ENCODE peak calls at places on chromosomes 5 and 9, in eight cellular contexts. V is IMR-90, S is A549, E is SK-N-SH, N is H1, Y is HepG2, B is K562, Q is GM12878. I is an unnamed sample.

GRCh38 chr9:1100945-1101344 is 50.8 kb downstream of the DMRT2 start:
- DNase-seq in Q (no peak), Y (peak), V (peak), E (peak), B (no peak), N (peak), S (no peak), I (peak)

GRCh38 chr5:62653864-62654575 is 75.4 kb downstream of the LRRC70 start:
- DNase-seq in N (no peak), S (no peak), V (no peak), E (no peak), Q (no peak), B (no peak), Y (no peak), I (no peak)

GRCh38 chr9:135349963-135350360 is 129.6 kb upstream of the PPP1R26 start:
- DNase-seq in V (no peak), Q (no peak), Y (no peak), S (no peak), N (no peak), E (no peak), B (no peak), I (no peak)

GRCh38 chr5:180811012-180811622 is 8.5 kb upstream of the MGAT1 start:
- DNase-seq in B (no peak), Y (no peak), S (no peak), E (no peak), V (no peak), Q (no peak), N (no peak), I (no peak)

GRCh38 chr5:176692835-176693476 is 45.7 kb downstream of the TSPAN17 start:
- DNase-seq in N (no peak), V (no peak), S (no peak), Y (no peak), E (no peak), B (no peak), Q (no peak), I (no peak)

GRCh38 chr9:8859416-8859815 is 1059.8 kb upstream of the DMAC1 start:
- DNase-seq in V (no peak), Q (no peak), Y (no peak), E (no peak), B (no peak), S (no peak), N (no peak), I (no peak)

GRCh38 chr5:132253008-132253441 is 4.5 kb upstream of the PDLIM4 start:
- DNase-seq in N (no peak), Y (no peak), E (no peak), B (no peak), V (no peak), S (no peak), Q (no peak), I (no peak)

GRCh38 chr9:33263936-33264472 is 504 bp downstream of the BAG1 start:
- DNase-seq in Q (no peak), V (no peak), N (no peak), E (peak), Y (peak), S (peak), B (no peak), I (no peak)

GRCh38 chr5:83388608-83389007 is 82.9 kb upstream of the VCAN start:
- DNase-seq in N (no peak), S (no peak), V (peak), B (no peak), Y (no peak), E (no peak), Q (no peak), I (no peak)

GRCh38 chr9:87282477-87282991 is 215.1 kb upstream of the DAPK1 start:
- DNase-seq in E (no peak), V (no peak), Y (no peak), B (no peak), Q (no peak), S (no peak), N (no peak), I (no peak)

GRCh38 chr9:102841376-102841775 is 153.8 kb upstream of the CYLC2 start:
- DNase-seq in V (no peak), Q (no peak), E (no peak), S (no peak), B (no peak), N (no peak), Y (peak), I (no peak)

GRCh38 chr5:115309751-115310370 is 13.4 kb upstream of the CCDC112 start:
- DNase-seq in E (no peak), V (peak), Q (no peak), N (no peak), S (no peak), Y (peak), B (peak), I (no peak)

GRCh38 chr5:177300236-177300880 is 3.2 kb downstream of the RAB24 start:
- DNase-seq in B (peak), E (no peak), V (peak), Y (no peak), N (no peak), Q (peak), S (no peak), I (no peak)

GRCh38 chr5:142013734-142014495 is 1.1 kb upstream of the GNPDA1 start:
- DNase-seq in Q (no peak), V (peak), E (no peak), Y (peak), B (no peak), S (no peak), N (no peak), I (no peak)

GRCh38 chr5:142012186-142012785 is 541 bp downstream of the GNPDA1 start:
- DNase-seq in E (peak), Y (peak), B (peak), S (peak), V (no peak), Q (no peak), N (peak), I (peak)

GRCh38 chr5:142011572-142012185 is 1.1 kb downstream of the GNPDA1 start:
- DNase-seq in N (no peak), E (no peak), S (no peak), B (no peak), Q (no peak), Y (no peak), V (no peak), I (no peak)

GRCh38 chr5:142014911-142015584 is 2.2 kb upstream of the GNPDA1 start:
- DNase-seq in E (peak), S (peak), Y (peak), N (no peak), V (peak), Q (no peak), B (peak), I (no peak)

GRCh38 chr5:142012792-142013388 is at the start of gene GNPDA1:
- DNase-seq in E (peak), Q (no peak), N (peak), V (peak), B (peak), Y (peak), S (peak), I (peak)
- TF ChIP-seq USF2 in E (peak), Q (peak), N (peak), V (peak), B (peak), Y (no peak), S (peak), I (peak)

GRCh38 chr5:172245823-172246222 is 37.7 kb downstream of the UBTD2 start:
- DNase-seq in V (no peak), Y (no peak), B (no peak), Q (no peak), S (no peak), N (no peak), E (peak), I (no peak)

GRCh38 chr5:172255444-172255843 is 28.1 kb downstream of the UBTD2 start:
- DNase-seq in S (no peak), B (no peak), Q (no peak), E (no peak), V (no peak), N (no peak), Y (no peak), I (no peak)

GRCh38 chr5:172251419-172251818 is 32.1 kb downstream of the UBTD2 start:
- DNase-seq in Y (no peak), E (no peak), S (no peak), V (no peak), B (no peak), Q (no peak), N (no peak), I (no peak)
- TF ChIP-seq USF2 in Y (no peak), E (no peak), S (no peak), V (no peak), B (no peak), Q (no peak), N (no peak), I (no peak)

GRCh38 chr9:4116091-4116581 is 183.7 kb downstream of the GLIS3 start:
- DNase-seq in N (no peak), Q (no peak), Y (no peak), B (no peak), V (peak), S (no peak), E (no peak), I (no peak)
- TF ChIP-seq USF2 in N (no peak), Q (no peak), Y (no peak), B (no peak), V (no peak), S (no peak), E (no peak), I (no peak)

GRCh38 chr5:9497347-9497746 is 48.5 kb downstream of the SEMA5A start:
- DNase-seq in Y (no peak), V (no peak), S (no peak), Q (no peak), B (no peak), E (no peak), N (no peak), I (no peak)
- TF ChIP-seq USF2 in Y (no peak), V (no peak), S (no peak), Q (no peak), B (no peak), E (no peak), N (no peak), I (no peak)

GRCh38 chr9:12861035-12861434 is 86.2 kb downstream of the LURAP1L start:
- DNase-seq in V (no peak), E (no peak), N (no peak), Y (no peak), S (no peak), Q (no peak), B (no peak), I (no peak)

GRCh38 chr9:12859704-12860251 is 85.0 kb downstream of the LURAP1L start:
- DNase-seq in N (no peak), V (peak), E (no peak), Y (no peak), Q (no peak), B (no peak), S (peak), I (no peak)

GRCh38 chr9:12863624-12864023 is 88.8 kb downstream of the LURAP1L start:
- DNase-seq in V (no peak), S (no peak), B (no peak), Y (no peak), N (no peak), E (peak), Q (no peak), I (no peak)

GRCh38 chr9:12856608-12857007 is 81.8 kb downstream of the LURAP1L start:
- DNase-seq in Y (no peak), B (no peak), V (no peak), S (no peak), E (no peak), Q (no peak), N (peak), I (peak)

DNA sequence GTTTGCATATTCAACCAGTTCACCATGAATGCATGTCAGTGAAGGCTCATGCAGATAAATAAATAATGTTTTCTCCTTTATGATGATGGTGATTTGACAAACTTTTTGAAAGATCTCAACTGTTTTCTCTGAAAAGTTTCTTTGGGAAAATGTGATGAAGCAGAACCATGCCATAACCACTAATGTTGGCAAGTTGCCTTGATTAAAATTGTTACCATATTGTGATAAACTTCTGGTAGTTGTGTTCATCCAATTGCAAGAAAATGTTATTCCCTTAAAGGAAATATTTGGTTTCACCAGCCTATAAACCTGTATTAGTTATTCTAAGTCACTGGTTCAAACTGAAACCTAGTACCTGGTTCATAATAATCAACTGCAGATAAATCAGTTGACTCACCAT is 87.8 kb downstream of the LURAP1L start:
- DNase-seq in V (no peak), N (no peak), E (no peak), Q (no peak), Y (no peak), B (no peak), S (no peak), I (no peak)
- TF ChIP-seq USF2 in V (no peak), N (no peak), E (no peak), Q (no peak), Y (no peak), B (no peak), S (no peak), I (no peak)

DNA sequence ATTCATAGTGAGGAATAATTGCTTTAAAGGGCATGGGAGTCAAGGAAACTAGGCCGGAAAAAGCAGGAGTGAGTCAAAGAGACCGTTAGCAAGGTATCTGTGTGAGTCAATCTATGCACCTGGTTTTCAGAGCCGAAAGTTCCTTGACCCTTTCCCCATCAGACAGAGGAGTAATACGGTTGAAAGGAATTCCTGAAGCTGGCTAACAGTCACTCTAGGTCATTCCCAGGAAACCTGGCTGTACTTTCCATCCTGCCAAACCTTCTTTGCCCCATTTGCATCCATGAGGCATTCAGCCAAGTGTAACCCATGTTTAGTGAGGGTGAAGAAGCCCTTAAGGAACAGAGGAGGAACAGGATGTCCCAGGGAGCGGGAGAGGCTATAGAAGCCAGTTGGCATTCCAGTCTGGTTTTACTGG is 16.2 kb downstream of the RBM18 start:
- DNase-seq in S (no peak), N (no peak), E (no peak), Y (no peak), B (no peak), Q (no peak), V (no peak), I (no peak)
- TF ChIP-seq USF2 in S (no peak), N (no peak), E (no peak), Y (no peak), B (no peak), Q (no peak), V (no peak), I (no peak)

DNA sequence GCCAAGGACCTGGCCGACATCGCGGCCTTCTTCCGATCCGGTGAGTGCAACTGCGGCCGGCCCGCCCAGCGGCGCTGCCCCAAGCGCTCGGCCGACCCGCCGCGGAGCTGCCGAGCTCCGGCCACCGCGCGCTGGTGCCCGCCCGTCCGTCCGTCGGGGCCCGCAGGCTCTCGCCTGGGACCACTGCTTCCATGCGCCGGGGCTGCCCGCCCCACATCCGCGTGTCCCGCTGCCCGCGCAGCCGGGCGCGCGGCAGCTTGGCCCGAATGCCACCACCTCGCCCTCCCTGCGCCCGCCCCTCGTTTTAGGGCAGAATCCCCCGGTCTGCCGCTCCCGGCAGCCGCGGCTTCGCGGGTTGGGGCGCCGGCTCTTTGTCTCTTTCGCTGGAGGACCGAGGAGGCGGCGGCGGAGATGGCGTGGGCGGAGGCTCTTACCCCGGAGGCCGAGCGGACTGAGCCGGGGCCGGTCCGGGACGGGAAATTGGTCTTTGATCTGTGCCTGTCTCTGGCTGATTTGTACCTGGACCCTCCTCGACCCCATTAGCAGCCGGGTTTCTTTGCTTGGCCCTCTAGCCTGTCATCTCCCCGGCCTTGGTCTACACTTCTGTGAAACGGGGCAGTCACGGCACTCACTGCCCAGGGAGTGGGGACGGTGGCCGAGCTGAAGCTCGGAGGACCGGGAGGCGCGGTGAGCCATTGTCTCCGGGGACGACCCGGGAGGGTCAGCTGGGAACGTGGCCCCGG is 872 bp downstream of the TRIO start:
- DNase-seq in S (no peak), N (no peak), B (peak), Q (no peak), V (no peak), E (peak), Y (no peak), I (peak)
- TF ChIP-seq USF2 in S (no peak), N (no peak), B (no peak), Q (no peak), V (no peak), E (no peak), Y (no peak), I (no peak)

GRCh38 chr9:75687359-75687953 is 203.0 kb upstream of the PCSK5 start:
- DNase-seq in N (no peak), V (no peak), E (no peak), B (no peak), Y (no peak), S (no peak), Q (no peak), I (no peak)
- TF ChIP-seq USF2 in N (no peak), V (no peak), E (no peak), B (no peak), Y (no peak), S (no peak), Q (no peak), I (no peak)